ENCODE peak calls at places on chromosome 18, in four cellular contexts. K is GM12878, O is SK-N-SH, Y is K562. E is an unnamed sample.
A peak's percentile ranks its signal among the peaks of the same experiment; 100 is the strongest.

GRCh38 chr18:63312731-63313408 is 6.7 kb downstream of the BCL2 start:
- DNase-seq in K (no peak), O (no peak), Y (no peak), E (no peak)

GRCh38 chr18:58045265-58046086 is 1.4 kb downstream of the NEDD4L start:
- DNase-seq in K (no peak), O (peak; percentile 42), Y (peak; percentile 46), E (peak; percentile 66)

GRCh38 chr18:79477711-79478483 is 82.2 kb downstream of the NFATC1 start:
- DNase-seq in K (no peak), O (no peak), Y (no peak), E (peak; percentile 5)

GRCh38 chr18:7349181-7349837 is 118.4 kb downstream of the LRRC30 start:
- DNase-seq in K (no peak), O (no peak), Y (no peak), E (no peak)

GRCh38 chr18:27110319-27110718 is 74.8 kb downstream of the CHST9 start:
- DNase-seq in K (no peak), O (peak; percentile 27), Y (no peak), E (no peak)

GRCh38 chr18:74239567-74239966 is 52.2 kb downstream of the CYB5A start:
- DNase-seq in K (no peak), O (no peak), Y (no peak), E (no peak)

GRCh38 chr18:9914334-9914583 is 443 bp downstream of the VAPA start:
- DNase-seq in K (no peak), O (peak; percentile 84), Y (no peak), E (no peak)

GRCh38 chr18:50857694-50858093 is 21.2 kb upstream of the ME2 start:
- DNase-seq in K (no peak), O (no peak), Y (peak; percentile 21), E (no peak)

GRCh38 chr18:58391113-58391892 is 237.6 kb downstream of the ALPK2 start:
- DNase-seq in K (no peak), O (peak; percentile 34), Y (no peak), E (no peak)

GRCh38 chr18:44594779-44595467 is 85.8 kb upstream of the SETBP1 start:
- DNase-seq in K (no peak), O (no peak), Y (no peak), E (no peak)

GRCh38 chr18:26457611-26458350 is 90.6 kb downstream of the KCTD1 start:
- DNase-seq in K (no peak), O (no peak), Y (peak; percentile 56), E (peak; percentile 90)

GRCh38 chr18:22998336-22998735 is 65.2 kb downstream of the RBBP8 start:
- DNase-seq in K (no peak), O (no peak), Y (no peak), E (no peak)

GRCh38 chr18:55159027-55159426 is 199.8 kb upstream of the CCDC68 start:
- DNase-seq in K (no peak), O (no peak), Y (no peak), E (no peak)

GRCh38 chr18:59699061-59699460 is 1.8 kb upstream of the CCBE1 start:
- DNase-seq in K (no peak), O (no peak), Y (no peak), E (no peak)

GRCh38 chr18:23752796-23753195 is 63.5 kb downstream of the LAMA3 start:
- DNase-seq in K (no peak), O (no peak), Y (no peak), E (no peak)

GRCh38 chr18:42931501-42931900 is 184.0 kb downstream of the RIT2 start:
- DNase-seq in K (no peak), O (no peak), Y (no peak), E (no peak)

GRCh38 chr18:13184396-13184795 is 34.2 kb upstream of the LDLRAD4 start:
- DNase-seq in K (no peak), O (no peak), Y (no peak), E (no peak)

GRCh38 chr18:72342933-72343332 is 201.2 kb downstream of the CBLN2 start:
- DNase-seq in K (no peak), O (no peak), Y (no peak), E (no peak)

GRCh38 chr18:54223568-54224241 is 764 bp downstream of the MBD2 start:
- DNase-seq in K (no peak), O (peak; percentile 40), Y (peak; percentile 54), E (peak; percentile 26)

GRCh38 chr18:2984703-2985261 is 28.2 kb downstream of the LPIN2 start:
- DNase-seq in K (no peak), O (no peak), Y (no peak), E (no peak)

GRCh38 chr18:72752220-72752619 is 115.6 kb downstream of the NETO1 start:
- DNase-seq in K (no peak), O (no peak), Y (no peak), E (no peak)

GRCh38 chr18:9516437-9517064 is 41.2 kb downstream of the RALBP1 start:
- DNase-seq in K (peak; percentile 17), O (peak; percentile 63), Y (peak; percentile 57), E (no peak)

GRCh38 chr18:3605562-3606443 is 155.8 kb downstream of the TGIF1 start:
- DNase-seq in K (no peak), O (no peak), Y (peak; percentile 77), E (no peak)

GRCh38 chr18:9792565-9793226 is 84.6 kb downstream of the RAB31 start:
- DNase-seq in K (no peak), O (peak; percentile 51), Y (peak; percentile 72), E (peak; percentile 83)

GRCh38 chr18:13710460-13710859 is 15.9 kb downstream of the FAM210A start:
- DNase-seq in K (no peak), O (no peak), Y (no peak), E (no peak)

GRCh38 chr18:58044370-58045264 is 591 bp downstream of the NEDD4L start:
- DNase-seq in K (no peak), O (peak; percentile 67), Y (peak; percentile 36), E (peak; percentile 52)

GRCh38 chr18:24022141-24022540 is 7.6 kb downstream of the TTC39C start:
- DNase-seq in K (no peak), O (no peak), Y (no peak), E (no peak)

GRCh38 chr18:49647496-49648168 is 85.8 kb downstream of the LIPG start:
- DNase-seq in K (no peak), O (no peak), Y (no peak), E (no peak)

GRCh38 chr18:33664528-33664927 is 86.5 kb downstream of the ASXL3 start:
- DNase-seq in K (no peak), O (no peak), Y (no peak), E (no peak)

GRCh38 chr18:51134721-51135120 is 62.8 kb downstream of the MEX3C start:
- DNase-seq in K (no peak), O (no peak), Y (no peak), E (no peak)

GRCh38 chr18:58529714-58530354 is 99.1 kb downstream of the ALPK2 start:
- DNase-seq in K (no peak), O (peak; percentile 67), Y (peak; percentile 45), E (peak; percentile 82)

GRCh38 chr18:36658611-36659010 is 170.2 kb downstream of the TPGS2 start:
- DNase-seq in K (no peak), O (no peak), Y (no peak), E (no peak)

GRCh38 chr18:39647627-39648502 is 2082.3 kb upstream of the CELF4 start:
- DNase-seq in K (no peak), O (no peak), Y (no peak), E (no peak)

GRCh38 chr18:50970006-50970405 is 2.2 kb downstream of the ELAC1 start:
- DNase-seq in K (no peak), O (no peak), Y (no peak), E (no peak)

GRCh38 chr18:72869786-72870185 is 2.0 kb upstream of the NETO1 start:
- DNase-seq in K (no peak), O (no peak), Y (no peak), E (peak; percentile 24)

GRCh38 chr18:78934003-78934402 is 45.6 kb upstream of the SALL3 start:
- DNase-seq in K (no peak), O (no peak), Y (no peak), E (no peak)

GRCh38 chr18:77088977-77089795 is 43.4 kb downstream of the MBP start:
- DNase-seq in K (no peak), O (no peak), Y (no peak), E (peak; percentile 78)
- TF ChIP-seq USF1 in K (no peak), O (no peak), Y (no peak), E (no peak)

DNA sequence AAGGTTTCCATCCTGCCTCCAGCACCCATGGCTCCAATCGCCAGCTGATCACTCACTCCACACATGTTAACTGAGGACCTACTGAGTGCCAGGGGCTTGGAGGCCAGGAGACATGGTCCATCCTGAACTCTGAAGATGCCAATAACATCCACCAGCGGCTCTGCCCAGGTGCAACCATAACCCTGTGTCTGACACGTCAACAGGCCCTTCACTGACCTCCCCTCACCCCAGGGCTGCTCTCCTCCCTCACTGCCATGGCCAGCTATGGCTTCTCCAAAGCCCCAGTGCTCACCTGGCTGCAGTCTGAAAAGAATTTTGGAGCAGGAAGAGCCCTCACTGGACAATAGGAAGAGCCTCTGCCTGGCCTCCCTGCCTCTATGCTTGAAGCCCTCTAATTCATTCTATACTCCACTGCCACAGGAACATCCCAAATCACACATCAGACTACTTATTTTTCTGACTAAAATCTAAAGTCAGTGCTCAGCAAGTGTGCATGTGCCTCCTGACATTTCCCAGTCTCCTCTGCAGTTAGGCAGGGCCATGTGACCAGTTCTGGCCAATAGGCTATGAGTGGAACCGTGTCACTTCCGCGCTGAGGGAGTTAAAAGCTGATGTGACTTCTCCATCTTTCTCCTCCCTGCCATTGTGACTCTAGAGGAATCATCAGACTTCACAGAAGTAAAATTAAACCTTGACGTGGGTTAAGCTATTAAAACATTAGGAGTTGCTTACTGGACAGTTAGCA is 37.2 kb downstream of the ZBTB7C start:
- DNase-seq in K (no peak), O (no peak), Y (no peak), E (no peak)
- TF ChIP-seq USF1 in K (peak; percentile 57), O (peak; percentile 38), Y (peak; percentile 70), E (no peak)

GRCh38 chr18:40929389-40929788 is 1025.6 kb upstream of the PIK3C3 start:
- DNase-seq in K (no peak), O (peak; percentile 49), Y (no peak), E (no peak)
- TF ChIP-seq USF1 in K (no peak), O (no peak), Y (no peak), E (no peak)

GRCh38 chr18:61764381-61764780 is 128.4 kb downstream of the RNF152 start:
- DNase-seq in K (peak; percentile 24), O (no peak), Y (no peak), E (no peak)
- TF ChIP-seq USF1 in K (no peak), O (no peak), Y (no peak), E (no peak)

DNA sequence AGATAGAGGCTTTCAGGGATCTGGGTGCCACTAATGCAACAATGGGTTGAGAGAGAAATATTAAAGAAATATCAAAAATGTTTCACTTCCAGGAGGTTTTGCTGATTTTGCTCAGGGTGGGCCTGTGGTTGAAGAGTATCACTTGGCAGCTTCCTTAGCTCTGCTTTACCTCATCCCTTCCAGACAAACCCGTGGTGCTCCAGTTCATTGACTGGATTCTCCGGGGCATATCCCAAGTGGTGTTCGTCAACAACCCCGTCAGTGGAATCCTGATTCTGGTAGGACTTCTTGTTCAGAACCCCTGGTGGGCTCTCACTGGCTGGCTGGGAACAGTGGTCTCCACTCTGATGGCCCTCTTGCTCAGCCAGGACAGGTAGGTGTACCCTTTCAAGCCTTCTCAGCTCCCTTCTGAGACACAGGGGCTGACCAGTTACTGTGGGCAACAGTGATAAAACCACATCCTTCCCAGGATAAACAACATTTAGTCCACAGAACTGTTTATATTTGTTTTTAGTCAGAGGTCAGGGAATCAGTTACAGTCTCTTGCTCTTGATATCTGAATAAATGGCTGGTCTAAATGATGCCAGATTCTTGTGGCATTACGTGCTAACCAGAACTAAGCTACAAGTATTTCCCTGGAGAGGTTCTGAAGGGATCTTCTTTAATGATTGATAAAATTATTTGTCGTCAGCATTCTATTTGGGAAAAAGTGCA is 7.0 kb downstream of the SLC14A1 start:
- DNase-seq in K (no peak), O (no peak), Y (no peak), E (no peak)
- TF ChIP-seq USF1 in K (no peak), O (no peak), Y (no peak), E (no peak)

E was measured in WTC11.